ENCODE peak calls at places on chromosomes 3 and 15, in eight cellular contexts. C is cardiac fibroblast; Y is heart right ventricle; N is stimulated activated CD4-positive, alpha-beta T cell treated with anti-CD3 and anti-CD28 coated beads, Interleukin-2, amount 100 ng/mL, for 4 hours; V is transverse colon; G is activated T-cell treated with anti-CD3 and anti-CD28 coated beads, Interleukin-2, amount 50 U/mL, for 24 hours; J is T-cell; U is thyroid gland. S is an unnamed sample.

GRCh38 chr3:65550137-65550536 is 488.6 kb downstream of the MAGI1 start:
- DNase-seq in C (no peak), Y (no peak), N (no peak), V (no peak), G (no peak), J (no peak), U (peak; percentile 15), S (no peak)

GRCh38 chr3:26376131-26376530 is 246.4 kb upstream of the LRRC3B start:
- DNase-seq in C (no peak), Y (no peak), N (no peak), V (no peak), G (no peak), J (no peak), U (no peak), S (no peak)

GRCh38 chr3:162295323-162295983 is 798.8 kb downstream of the OTOL1 start:
- DNase-seq in C (peak; percentile 52), Y (no peak), N (no peak), V (no peak), G (no peak), J (no peak), U (no peak), S (peak; percentile 83)

GRCh38 chr3:128217702-128218475 is 64.6 kb downstream of the EEFSEC start:
- DNase-seq in C (peak; percentile 73), Y (no peak), N (no peak), V (no peak), G (no peak), J (no peak), U (no peak), S (peak; percentile 50)

GRCh38 chr3:157204431-157204830 is 44.5 kb upstream of the CCNL1 start:
- DNase-seq in C (peak; percentile 80), Y (no peak), N (no peak), V (no peak), G (no peak), J (no peak), U (no peak), S (peak; percentile 11)

GRCh38 chr15:37907136-37907535 is 27.3 kb upstream of the TMCO5A start:
- DNase-seq in C (peak; percentile 28), Y (no peak), N (no peak), V (no peak), G (no peak), J (no peak), U (no peak), S (no peak)

GRCh38 chr3:9809615-9810356 is at the start of gene TTLL3:
- DNase-seq in C (peak; percentile 72), Y (peak; percentile 82), N (peak; percentile 6), V (peak; percentile 83), G (peak; percentile 73), J (peak; percentile 34), U (peak; percentile 78), S (no peak)

GRCh38 chr3:162799910-162800309 is 1303.3 kb downstream of the OTOL1 start:
- DNase-seq in C (peak; percentile 2), Y (no peak), N (no peak), V (no peak), G (no peak), J (no peak), U (no peak), S (no peak)

GRCh38 chr15:70437882-70438331 is 325.5 kb downstream of the UACA start:
- DNase-seq in C (no peak), Y (no peak), N (no peak), V (no peak), G (peak; percentile 9), J (no peak), U (no peak), S (no peak)

GRCh38 chr3:170914690-170915089 is 6.3 kb upstream of the EIF5A2 start:
- DNase-seq in C (no peak), Y (no peak), N (no peak), V (no peak), G (no peak), J (no peak), U (no peak), S (no peak)

GRCh38 chr3:78642471-78642870 is 1125.3 kb downstream of the ROBO1 start:
- DNase-seq in C (no peak), Y (no peak), N (no peak), V (no peak), G (no peak), J (no peak), U (no peak), S (no peak)

GRCh38 chr3:191382661-191383060 is 52.3 kb upstream of the UTS2B start:
- DNase-seq in C (no peak), Y (no peak), N (no peak), V (no peak), G (no peak), J (no peak), U (no peak), S (no peak)

GRCh38 chr15:58910456-58910855 is 23.0 kb downstream of the SLTM start:
- DNase-seq in C (no peak), Y (no peak), N (no peak), V (no peak), G (no peak), J (no peak), U (no peak), S (no peak)

GRCh38 chr3:156483426-156483825 is 71.5 kb downstream of the SSR3 start:
- DNase-seq in C (peak; percentile 74), Y (no peak), N (no peak), V (no peak), G (no peak), J (no peak), U (no peak), S (peak; percentile 33)

GRCh38 chr3:146035366-146035765 is 125.6 kb downstream of the PLOD2 start:
- DNase-seq in C (peak; percentile 66), Y (no peak), N (no peak), V (no peak), G (no peak), J (no peak), U (no peak), S (no peak)

GRCh38 chr15:68991723-68992122 is 22.8 kb upstream of the NOX5 start:
- DNase-seq in C (peak; percentile 60), Y (no peak), N (no peak), V (no peak), G (no peak), J (no peak), U (no peak), S (no peak)

GRCh38 chr3:21642433-21642832 is 108.6 kb downstream of the ZNF385D start:
- DNase-seq in C (no peak), Y (no peak), N (no peak), V (no peak), G (no peak), J (no peak), U (no peak), S (no peak)

S was measured in AG04450.